ENCODE peak calls at places on chromosomes 3 and 15, in four cellular contexts. W, J, U and V are unnamed samples.

GRCh38 chr3:6251612-6252011 is 609.3 kb upstream of the GRM7 start:
- DNase-seq in W (no peak), J (no peak), U (no peak), V (no peak)

GRCh38 chr3:186605561-186606545 is 7.0 kb upstream of the AHSG start:
- DNase-seq in W (no peak), J (no peak), U (no peak), V (no peak)

GRCh38 chr15:90268415-90268814 is 2.9 kb downstream of the NGRN start:
- DNase-seq in W (no peak), J (no peak), U (no peak), V (no peak)

GRCh38 chr3:41202075-41202833 is 2.9 kb downstream of the CTNNB1 start:
- DNase-seq in W (no peak), J (no peak), U (no peak), V (no peak)

GRCh38 chr3:12155833-12156232 is 2.9 kb downstream of the TIMP4 start:
- DNase-seq in W (no peak), J (no peak), U (no peak), V (no peak)

GRCh38 chr15:80785335-80785734 is 6.2 kb downstream of the CEMIP start:
- DNase-seq in W (no peak), J (no peak), U (no peak), V (no peak)

GRCh38 chr3:19147905-19148767 is at the start of gene KCNH8:
- DNase-seq in W (peak), J (no peak), U (peak), V (peak)

GRCh38 chr15:84929795-84930371 is 45.4 kb downstream of the SLC28A1 start:
- DNase-seq in W (no peak), J (no peak), U (no peak), V (no peak)

GRCh38 chr15:95259965-95260364 is 1028.6 kb downstream of the MCTP2 start:
- DNase-seq in W (no peak), J (no peak), U (peak), V (no peak)

GRCh38 chr3:178714971-178715832 is 179.0 kb downstream of the KCNMB2 start:
- DNase-seq in W (no peak), J (no peak), U (no peak), V (no peak)

GRCh38 chr3:127141921-127142730 is 50.8 kb upstream of the PRR23E start:
- DNase-seq in W (no peak), J (no peak), U (peak), V (no peak)

GRCh38 chr15:48097264-48097663 is 23.5 kb upstream of the SLC24A5 start:
- DNase-seq in W (no peak), J (no peak), U (no peak), V (no peak)

GRCh38 chr15:59327942-59328341 is 44.7 kb downstream of the MYO1E start:
- DNase-seq in W (no peak), J (no peak), U (no peak), V (no peak)